ENCODE peak calls at places on chromosomes 4 and X, in eight cellular contexts. T is OCI-M1; Z is CD14-positive monocyte; U is testis; C is stimulated activated CD4-positive, alpha-beta T cell treated with anti-CD3 and anti-CD28 coated beads, Interleukin-2, amount 100 ng/mL, for 48 hours; H is H9; O is AG20443; X is posterior cingulate gyrus. S is an unnamed sample.

GRCh38 chrX:143536176-143536575 is 18.9 kb upstream of the SPANXN3 start:
- DNase-seq in T (no peak), Z (no peak), U (no peak), C (no peak), H (no peak), O (no peak), X (peak; percentile 30), S (no peak)

GRCh38 chrX:48540015-48540350 is 469 bp downstream of the TBC1D25 start:
- DNase-seq in T (peak; percentile 69), Z (peak; percentile 55), U (peak; percentile 61), C (peak; percentile 43), H (no peak), O (peak; percentile 38), X (peak; percentile 11), S (no peak)

GRCh38 chr4:140702096-140702757 is 54.0 kb downstream of the TBC1D9 start:
- DNase-seq in T (no peak), Z (no peak), U (no peak), C (no peak), H (no peak), O (no peak), X (no peak), S (no peak)

GRCh38 chr4:109942292-109942926 is 29.7 kb downstream of the EGF start:
- DNase-seq in T (no peak), Z (no peak), U (no peak), C (no peak), H (no peak), O (no peak), X (no peak), S (no peak)

GRCh38 chrX:54397113-54397512 is 39.3 kb upstream of the WNK3 start:
- DNase-seq in T (no peak), Z (no peak), U (no peak), C (no peak), H (no peak), O (peak; percentile 8), X (no peak), S (no peak)

GRCh38 chrX:7946960-7947359 is 19.7 kb upstream of the PNPLA4 start:
- DNase-seq in T (no peak), Z (no peak), U (no peak), C (no peak), H (peak; percentile 31), O (no peak), X (no peak), S (no peak)

GRCh38 chr4:55906999-55907398 is 41.7 kb upstream of the CEP135 start:
- DNase-seq in T (no peak), Z (no peak), U (no peak), C (no peak), H (no peak), O (no peak), X (no peak), S (no peak)

GRCh38 chr4:40363382-40363920 is 28.3 kb downstream of the CHRNA9 start:
- DNase-seq in T (no peak), Z (no peak), U (no peak), C (no peak), H (no peak), O (no peak), X (no peak), S (no peak)

GRCh38 chr4:166527500-166527899 is 654.5 kb downstream of the TLL1 start:
- DNase-seq in T (no peak), Z (no peak), U (no peak), C (no peak), H (peak; percentile 35), O (no peak), X (no peak), S (no peak)

GRCh38 chr4:41156574-41156973 is 57.8 kb downstream of the APBB2 start:
- DNase-seq in T (no peak), Z (no peak), U (no peak), C (no peak), H (no peak), O (no peak), X (no peak), S (no peak)

GRCh38 chrX:75986980-75987379 is 185.9 kb upstream of the PBDC1 start:
- DNase-seq in T (no peak), Z (no peak), U (no peak), C (no peak), H (no peak), O (no peak), X (no peak), S (no peak)

GRCh38 chr4:10032625-10033024 is 11.3 kb upstream of the SLC2A9 start:
- DNase-seq in T (peak; percentile 29), Z (peak; percentile 71), U (no peak), C (no peak), H (peak; percentile 3), O (peak; percentile 78), X (no peak), S (no peak)

GRCh38 chr4:87967193-87967592 is 8.3 kb upstream of the SPP1 start:
- DNase-seq in T (no peak), Z (no peak), U (no peak), C (no peak), H (no peak), O (no peak), X (no peak), S (no peak)

GRCh38 chr4:3644849-3645627 is 112.8 kb upstream of the LRPAP1 start:
- DNase-seq in T (no peak), Z (no peak), U (no peak), C (no peak), H (no peak), O (peak; percentile 82), X (no peak), S (no peak)

GRCh38 chr4:66691101-66691500 is 854.2 kb downstream of the CENPC start:
- DNase-seq in T (peak; percentile 2), Z (no peak), U (no peak), C (no peak), H (peak; percentile 31), O (no peak), X (no peak), S (no peak)

GRCh38 chrX:77740376-77740905 is 45.6 kb downstream of the ATRX start:
- DNase-seq in T (peak; percentile 10), Z (no peak), U (no peak), C (no peak), H (no peak), O (no peak), X (no peak), S (no peak)

GRCh38 chrX:2371026-2371778 is 129.6 kb downstream of the DHRSX start:
- DNase-seq in T (no peak), Z (no peak), U (no peak), C (no peak), H (peak; percentile 70), O (no peak), X (no peak), S (no peak)

GRCh38 chr4:41204400-41204978 is 9.9 kb downstream of the APBB2 start:
- DNase-seq in T (no peak), Z (no peak), U (no peak), C (no peak), H (no peak), O (peak; percentile 70), X (no peak), S (no peak)

GRCh38 chr4:125365731-125366130 is 51.0 kb downstream of the FAT4 start:
- DNase-seq in T (no peak), Z (no peak), U (no peak), C (no peak), H (no peak), O (no peak), X (no peak), S (no peak)

GRCh38 chr4:40321671-40322131 is 13.4 kb upstream of the CHRNA9 start:
- DNase-seq in T (no peak), Z (no peak), U (no peak), C (no peak), H (no peak), O (peak; percentile 27), X (no peak), S (no peak)

GRCh38 chrX:136176399-136176825 is 29.1 kb downstream of the FHL1 start:
- DNase-seq in T (no peak), Z (no peak), U (peak; percentile 19), C (no peak), H (no peak), O (peak; percentile 59), X (no peak), S (no peak)

GRCh38 chrX:140439455-140439854 is 65.4 kb downstream of the SOX3 start:
- DNase-seq in T (no peak), Z (no peak), U (peak; percentile 43), C (no peak), H (peak; percentile 84), O (peak; percentile 26), X (peak; percentile 21), S (peak; percentile 81)

GRCh38 chr4:137896221-137896737 is 345.9 kb downstream of the SLC7A11 start:
- DNase-seq in T (no peak), Z (no peak), U (no peak), C (no peak), H (no peak), O (no peak), X (no peak), S (no peak)

GRCh38 chrX:11341274-11342256 is 48.4 kb downstream of the AMELX start:
- DNase-seq in T (peak; percentile 89), Z (peak; percentile 77), U (peak; percentile 82), C (no peak), H (no peak), O (peak; percentile 41), X (no peak), S (no peak)

GRCh38 chr4:137474711-137475301 is 57.5 kb downstream of the PCDH18 start:
- DNase-seq in T (peak; percentile 68), Z (no peak), U (peak; percentile 45), C (no peak), H (no peak), O (no peak), X (no peak), S (no peak)

GRCh38 chr4:122803788-122804208 is 22.8 kb upstream of the FGF2 start:
- DNase-seq in T (peak; percentile 83), Z (no peak), U (no peak), C (no peak), H (no peak), O (no peak), X (no peak), S (no peak)

GRCh38 chr4:145098675-145099037 is 545 bp downstream of the ABCE1 start:
- DNase-seq in T (peak; percentile 71), Z (peak; percentile 63), U (peak; percentile 61), C (peak; percentile 34), H (no peak), O (peak; percentile 61), X (no peak), S (no peak)

GRCh38 chrX:15675490-15675921 is 10.9 kb upstream of the CLTRN start:
- DNase-seq in T (no peak), Z (peak; percentile 67), U (peak; percentile 86), C (peak; percentile 66), H (peak; percentile 79), O (peak; percentile 71), X (peak; percentile 76), S (peak; percentile 99)

GRCh38 chr4:8732092-8732491 is 139.5 kb downstream of the CPZ start:
- DNase-seq in T (no peak), Z (peak; percentile 33), U (no peak), C (no peak), H (no peak), O (no peak), X (no peak), S (no peak)

GRCh38 chr4:17618926-17619325 is 4.5 kb downstream of the MED28 start:
- DNase-seq in T (no peak), Z (no peak), U (no peak), C (no peak), H (no peak), O (no peak), X (no peak), S (no peak)

GRCh38 chrX:129932792-129933321 is 26.9 kb downstream of the UTP14A start:
- DNase-seq in T (peak; percentile 45), Z (no peak), U (peak; percentile 28), C (no peak), H (peak; percentile 35), O (no peak), X (peak; percentile 10), S (peak; percentile 60)

GRCh38 chrX:132676561-132677186 is 187.8 kb upstream of the MBNL3 start:
- DNase-seq in T (no peak), Z (no peak), U (peak; percentile 15), C (no peak), H (peak; percentile 31), O (peak; percentile 3), X (no peak), S (peak; percentile 22)

GRCh38 chr4:176841730-176842129 is 49.0 kb upstream of the VEGFC start:
- DNase-seq in T (no peak), Z (no peak), U (no peak), C (no peak), H (no peak), O (no peak), X (no peak), S (no peak)

GRCh38 chrX:23548164-23548563 is 119.1 kb upstream of the PRDX4 start:
- DNase-seq in T (no peak), Z (no peak), U (no peak), C (no peak), H (no peak), O (no peak), X (no peak), S (no peak)